ENCODE peak calls at places on chromosomes 2 and 18, in nine cellular contexts. U, V, G, C, N, H, J, I and L are unnamed samples.

GRCh38 chr2:26423750-26424149 is 22.0 kb downstream of the DRC1 start:
- DNase-seq in N (no peak), C (no peak), I (no peak), U (no peak), V (no peak), G (no peak), H (no peak), J (no peak), L (no peak)

GRCh38 chr18:48534364-48534763 is 4.5 kb upstream of the CTIF start:
- DNase-seq in H (peak), G (peak), J (no peak), V (no peak), I (no peak), N (no peak), U (peak), C (no peak), L (no peak)

GRCh38 chr2:24065341-24065740 is 10.8 kb downstream of the SF3B6 start:
- DNase-seq in C (no peak), N (no peak), J (no peak), V (no peak), U (no peak), I (no peak), G (no peak), H (no peak), L (no peak)

GRCh38 chr2:101106453-101107181 is 44.6 kb downstream of the TBC1D8 start:
- DNase-seq in N (no peak), J (no peak), U (no peak), V (no peak), H (no peak), I (no peak), C (no peak), G (no peak), L (no peak)

GRCh38 chr2:230170532-230170931 is 49.3 kb downstream of the SP110 start:
- DNase-seq in V (peak), C (no peak), U (peak), G (no peak), H (no peak), N (no peak), J (no peak), I (no peak), L (no peak)

GRCh38 chr18:52236134-52236533 is 103.9 kb upstream of the DCC start:
- DNase-seq in V (no peak), C (no peak), U (no peak), N (no peak), H (no peak), I (no peak), J (no peak), G (peak), L (no peak)

GRCh38 chr2:236546561-236546961 is 23.1 kb upstream of the ACKR3 start:
- DNase-seq in U (no peak), N (no peak), H (no peak), G (no peak), I (no peak), V (no peak), J (no peak), C (no peak), L (no peak)

GRCh38 chr2:137961602-137962001 is 2.7 kb upstream of the HNMT start:
- DNase-seq in G (no peak), J (no peak), H (no peak), U (no peak), I (no peak), N (no peak), C (no peak), V (no peak), L (no peak)

GRCh38 chr2:205879362-205879761 is 197.1 kb downstream of the NRP2 start:
- DNase-seq in J (no peak), N (no peak), I (no peak), U (no peak), V (peak), G (no peak), H (no peak), C (no peak), L (no peak)

GRCh38 chr2:30287190-30287589 is 55.9 kb downstream of the LBH start:
- DNase-seq in V (no peak), H (no peak), N (no peak), U (no peak), I (no peak), J (peak), C (no peak), G (no peak), L (no peak)

GRCh38 chr2:118176601-118177000 is 88.3 kb downstream of the INSIG2 start:
- DNase-seq in H (no peak), N (no peak), J (no peak), U (no peak), I (no peak), G (no peak), C (no peak), V (no peak), L (no peak)

GRCh38 chr2:68040078-68040477 is 22.7 kb downstream of the C1D start:
- DNase-seq in V (no peak), J (no peak), I (no peak), H (no peak), G (no peak), C (no peak), N (no peak), U (peak), L (no peak)

GRCh38 chr2:39606585-39606984 is 59.1 kb upstream of the TMEM178A start:
- DNase-seq in C (no peak), H (no peak), U (no peak), N (no peak), V (no peak), I (no peak), G (peak), J (no peak), L (no peak)

GRCh38 chr2:714005-714741 is 37.0 kb upstream of the TMEM18 start:
- DNase-seq in U (peak), H (peak), G (peak), V (peak), C (peak), I (no peak), N (peak), J (peak), L (no peak)